ENCODE peak calls at places on chromosomes 16 and 17, in four cellular contexts. L is BJ, M is tibial nerve, X is fibroblast of villous mesenchyme. Q is an unnamed sample.

GRCh38 chr16:7140899-7141298 is 191.7 kb upstream of the RBFOX1 start:
- DNase-seq in X (no peak), L (no peak), M (no peak), Q (no peak)

GRCh38 chr16:3364774-3365427 is 9.2 kb downstream of the OR2C1 start:
- DNase-seq in L (peak), M (peak), X (peak), Q (peak)

GRCh38 chr16:79638386-79639106 is 38.0 kb upstream of the MAF start:
- DNase-seq in M (no peak), X (no peak), L (no peak), Q (no peak)

GRCh38 chr17:18980682-18981384 is 23.7 kb downstream of the FAM83G start:
- DNase-seq in L (no peak), M (no peak), X (peak), Q (no peak)

GRCh38 chr16:85625053-85625452 is 11.9 kb downstream of the GSE1 start:
- DNase-seq in X (no peak), M (no peak), L (no peak), Q (no peak)

GRCh38 chr17:50689956-50690886 is 17.5 kb downstream of the ANKRD40 start:
- DNase-seq in L (no peak), X (peak), M (no peak), Q (no peak)

GRCh38 chr16:79600636-79601091 is at the start of gene MAF:
- DNase-seq in L (peak), M (peak), X (peak), Q (peak)

GRCh38 chr17:79355186-79355585 is 255.7 kb downstream of the RBFOX3 start:
- DNase-seq in X (no peak), L (no peak), M (no peak), Q (no peak)

GRCh38 chr16:86424968-86425367 is 85.4 kb upstream of the FOXF1 start:
- DNase-seq in M (no peak), X (peak), L (no peak), Q (no peak)

GRCh38 chr16:4213721-4214120 is 28.2 kb downstream of the SRL start:
- DNase-seq in M (no peak), X (peak), L (no peak), Q (no peak)

GRCh38 chr17:82419471-82419995 is 1.1 kb upstream of the OGFOD3 start:
- DNase-seq in M (no peak), L (no peak), X (peak), Q (no peak)

GRCh38 chr17:80912451-80912850 is 79.2 kb upstream of the CHMP6 start:
- DNase-seq in L (no peak), M (no peak), X (no peak), Q (no peak)

GRCh38 chr16:3495166-3495565 is at the start of gene C16orf90:
- DNase-seq in M (no peak), L (no peak), X (no peak), Q (no peak)

GRCh38 chr17:74354123-74354522 is 7.5 kb downstream of the BTBD17 start:
- DNase-seq in M (no peak), L (no peak), X (no peak), Q (no peak)

GRCh38 chr17:45579529-45580495 is 89.3 kb upstream of the PLEKHM1 start:
- DNase-seq in L (no peak), M (no peak), X (no peak), Q (no peak)

GRCh38 chr17:60095381-60095780 is 16.7 kb upstream of the HEATR6 start:
- DNase-seq in X (no peak), L (no peak), M (no peak), Q (no peak)

GRCh38 chr16:1379054-1379862 is 27.5 kb downstream of the GNPTG start:
- DNase-seq in M (peak), X (peak), L (peak), Q (peak)

GRCh38 chr16:89020068-89020924 is 43.3 kb upstream of the CBFA2T3 start:
- DNase-seq in M (no peak), L (no peak), X (no peak), Q (no peak)

GRCh38 chr16:57485091-57485915 is 990 bp downstream of the DOK4 start:
- DNase-seq in X (no peak), L (no peak), M (no peak), Q (no peak)

GRCh38 chr17:560379-560935 is 154.2 kb downstream of the VPS53 start:
- DNase-seq in M (no peak), L (no peak), X (no peak), Q (no peak)

GRCh38 chr16:55145771-55146603 is 178.0 kb upstream of the IRX6 start:
- DNase-seq in M (no peak), X (no peak), L (no peak), Q (no peak)

GRCh38 chr16:55144656-55145055 is 179.3 kb upstream of the IRX6 start:
- DNase-seq in M (no peak), L (peak), X (no peak), Q (no peak)

GRCh38 chr16:55149622-55150021 is 174.4 kb upstream of the IRX6 start:
- DNase-seq in L (peak), M (no peak), X (no peak), Q (no peak)

GRCh38 chr16:55146939-55147338 is 177.1 kb upstream of the IRX6 start:
- DNase-seq in X (no peak), M (no peak), L (no peak), Q (no peak)

GRCh38 chr16:55147401-55147800 is 176.6 kb upstream of the IRX6 start:
- DNase-seq in L (no peak), M (no peak), X (no peak), Q (no peak)
- H3K4me3 ChIP-seq in L (no peak), M (no peak), X (no peak), Q (no peak)

GRCh38 chr16:10581507-10581906 is 1.1 kb upstream of the EMP2 start:
- DNase-seq in L (no peak), M (no peak), X (peak), Q (peak)

GRCh38 chr16:10578474-10579316 is 1.7 kb downstream of the EMP2 start:
- DNase-seq in X (no peak), M (no peak), L (no peak), Q (no peak)

GRCh38 chr16:10577305-10578202 is 2.8 kb downstream of the EMP2 start:
- DNase-seq in L (no peak), X (no peak), M (no peak), Q (peak)

GRCh38 chr16:10579575-10579964 is 828 bp downstream of the EMP2 start:
- DNase-seq in M (no peak), L (no peak), X (no peak), Q (no peak)

GRCh38 chr16:10579965-10580918 is at the start of gene EMP2:
- DNase-seq in L (no peak), M (peak), X (peak), Q (peak)
- H3K4me3 ChIP-seq in L (peak), M (peak), X (peak), Q (peak)

DNA sequence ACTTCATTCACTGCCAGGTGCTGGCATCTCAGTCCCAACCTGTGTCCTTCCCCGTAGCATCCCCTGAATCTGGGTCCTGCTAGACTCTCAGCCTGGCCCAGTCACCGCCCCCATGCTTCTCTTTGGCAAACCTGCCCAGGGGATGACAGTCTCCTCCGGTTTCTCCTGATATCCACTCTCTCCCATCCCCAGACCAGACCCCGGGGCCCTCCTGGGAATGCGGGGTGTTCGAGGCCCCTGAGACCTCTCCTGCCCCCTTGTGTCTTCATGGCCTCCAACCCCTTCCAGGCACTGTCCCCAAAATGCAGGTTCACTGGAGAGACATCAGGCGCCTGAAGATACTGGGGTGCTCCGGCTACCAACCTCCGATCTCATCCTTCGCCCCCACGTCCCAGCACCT is 544 bp downstream of the STX1B start:
- DNase-seq in L (no peak), M (no peak), X (no peak), Q (no peak)
- H3K4me3 ChIP-seq in L (peak), M (no peak), X (no peak), Q (no peak)

GRCh38 chr16:50944431-50944830 is 202.5 kb downstream of the CYLD start:
- DNase-seq in X (no peak), M (no peak), L (no peak), Q (no peak)
- H3K4me3 ChIP-seq in X (no peak), M (no peak), L (no peak), Q (no peak)

GRCh38 chr17:49210158-49211029 is at the start of the genes ABI3 and GNGT2:
- DNase-seq in M (no peak), X (peak), L (no peak), Q (no peak)
- H3K4me3 ChIP-seq in M (peak), X (peak), L (peak), Q (no peak)

GRCh38 chr17:5499790-5500189 is 13.4 kb downstream of the MIS12 start:
- DNase-seq in M (no peak), X (no peak), L (no peak), Q (peak)
- H3K4me3 ChIP-seq in M (peak), X (peak), L (peak), Q (peak)

DNA sequence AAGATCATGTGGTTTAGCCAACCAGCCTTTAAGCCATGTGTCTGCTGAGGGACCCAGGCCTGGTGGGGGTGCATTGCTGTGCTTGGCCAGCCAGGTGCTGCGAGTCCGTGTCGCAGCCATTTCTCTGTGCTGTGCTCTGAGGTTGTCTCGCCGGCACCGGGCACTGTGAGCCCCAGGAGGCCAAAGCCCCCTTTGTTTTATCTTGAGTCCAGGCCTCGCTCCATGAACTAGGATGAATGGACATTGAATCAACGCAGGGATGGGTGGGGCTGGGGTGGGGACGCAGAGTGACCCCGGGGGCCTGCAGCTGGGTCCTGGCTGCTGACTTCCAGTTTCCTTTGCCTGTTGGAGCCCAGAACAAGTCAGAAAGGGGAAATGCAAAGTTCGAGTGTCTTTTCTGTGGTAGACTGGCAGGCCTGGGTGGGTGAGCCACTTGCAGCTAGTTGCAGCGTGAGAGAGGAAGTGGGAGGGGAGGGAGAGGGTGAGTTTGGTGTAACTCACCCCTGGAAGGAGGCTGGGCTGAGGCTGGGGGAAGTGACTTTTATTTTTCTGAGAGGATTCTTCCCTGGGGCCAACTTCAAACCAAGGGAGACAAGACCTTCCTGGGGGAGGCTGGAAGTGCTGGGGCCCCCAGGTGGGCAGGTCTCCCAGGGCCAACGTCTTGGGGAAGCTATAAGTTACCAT is 324.7 kb downstream of the SEC14L1 start:
- DNase-seq in M (no peak), X (peak), L (no peak), Q (peak)
- H3K4me3 ChIP-seq in M (no peak), X (no peak), L (no peak), Q (no peak)

GRCh38 chr17:76452102-76452645 is 778 bp downstream of the UBE2O start:
- DNase-seq in X (no peak), M (no peak), L (no peak), Q (no peak)

GRCh38 chr17:76449126-76449525 is 3.8 kb downstream of the UBE2O start:
- DNase-seq in M (no peak), X (no peak), L (no peak), Q (no peak)

GRCh38 chr17:76451480-76451879 is 1.5 kb downstream of the UBE2O start:
- DNase-seq in L (no peak), M (no peak), X (no peak), Q (no peak)

GRCh38 chr17:76452646-76453430 is at the start of gene UBE2O:
- DNase-seq in X (peak), M (peak), L (no peak), Q (peak)

DNA sequence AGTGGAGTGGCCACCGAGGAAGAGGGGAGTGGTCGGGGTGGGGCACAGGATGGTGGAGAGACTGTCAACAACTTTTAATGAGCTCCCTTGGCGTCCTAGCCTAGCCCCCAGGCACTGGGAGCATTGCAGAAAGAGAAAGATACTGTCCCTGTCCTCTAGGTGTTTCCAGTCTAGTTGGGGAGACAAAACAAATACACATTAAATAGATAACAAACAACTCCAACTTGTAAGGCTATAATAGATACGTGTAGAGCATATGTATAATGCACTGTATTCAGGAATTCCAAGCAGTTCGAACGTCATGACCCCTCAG is 435 bp upstream of the UBE2O start:
- DNase-seq in M (no peak), X (no peak), L (no peak), Q (no peak)
- H3K4me3 ChIP-seq in M (no peak), X (no peak), L (no peak), Q (no peak)

GRCh38 chr16:8713635-8714097 is 39.2 kb downstream of the ABAT start:
- DNase-seq in X (no peak), L (no peak), M (no peak), Q (no peak)
- H3K4me3 ChIP-seq in X (no peak), L (no peak), M (no peak), Q (no peak)

GRCh38 chr17:58338907-58339774 is 10.5 kb upstream of the TSPOAP1 start:
- DNase-seq in X (peak), L (no peak), M (no peak), Q (no peak)
- H3K4me3 ChIP-seq in X (peak), L (peak), M (no peak), Q (no peak)